ENCODE peak calls at places on chromosomes 3 and 15, in six cellular contexts. S is cardiac muscle cell, Y is GM13976, A is WTC11, O is A549, G is lower leg skin. H is an unnamed sample.

GRCh38 chr3:13518516-13519351 is 30.2 kb upstream of the FBLN2 start:
- DNase-seq in Y (no peak), S (no peak), O (no peak), G (peak; percentile 83), A (no peak), H (no peak)

GRCh38 chr15:23629234-23629805 is 18.3 kb downstream of the MAGEL2 start:
- DNase-seq in O (no peak), S (peak; percentile 21), G (no peak), A (no peak), Y (no peak), H (no peak)

GRCh38 chr3:157956850-157957249 is 149.4 kb downstream of the SHOX2 start:
- DNase-seq in O (no peak), A (no peak), Y (no peak), G (no peak), S (no peak), H (no peak)

GRCh38 chr3:86830566-86830965 is 160.4 kb downstream of the VGLL3 start:
- DNase-seq in A (no peak), S (no peak), Y (no peak), O (no peak), G (no peak), H (no peak)

GRCh38 chr3:178384302-178384939 is 151.8 kb upstream of the KCNMB2 start:
- DNase-seq in O (no peak), G (no peak), S (peak; percentile 4), A (no peak), Y (no peak), H (no peak)

GRCh38 chr3:122200681-122201080 is 17.2 kb downstream of the CASR start:
- DNase-seq in S (no peak), A (no peak), Y (no peak), G (no peak), O (no peak), H (no peak)

GRCh38 chr3:50119786-50120185 is 31.1 kb downstream of the RBM5 start:
- DNase-seq in O (no peak), G (no peak), S (no peak), A (no peak), Y (no peak), H (no peak)

GRCh38 chr3:195908439-195909293 is at the start of gene TNK2:
- DNase-seq in O (peak; percentile 19), G (no peak), S (peak; percentile 59), A (peak; percentile 50), Y (peak; percentile 65), H (peak; percentile 41)

GRCh38 chr3:170760174-170760526 is 109.8 kb downstream of the RPL22L1 start:
- DNase-seq in Y (no peak), O (no peak), G (no peak), S (no peak), A (no peak), H (no peak)

GRCh38 chr15:82393671-82394070 is 35.9 kb upstream of the GOLGA6L9 start:
- DNase-seq in A (no peak), G (no peak), Y (no peak), O (no peak), S (no peak), H (no peak)

GRCh38 chr3:72950372-72950771 is 46.2 kb upstream of the PPP4R2 start:
- DNase-seq in O (no peak), A (no peak), Y (no peak), G (no peak), S (no peak), H (no peak)

GRCh38 chr15:100008258-100008657 is 275.0 kb upstream of the LYSMD4 start:
- DNase-seq in G (no peak), Y (no peak), S (no peak), O (no peak), A (no peak), H (no peak)

GRCh38 chr15:67067161-67067853 is 1.9 kb downstream of the SMAD3 start:
- DNase-seq in A (peak; percentile 42), S (peak; percentile 58), Y (no peak), G (no peak), O (no peak), H (no peak)

GRCh38 chr15:51077565-51078153 is 17.0 kb downstream of the TNFAIP8L3 start:
- DNase-seq in Y (peak; percentile 84), A (peak; percentile 91), O (no peak), G (no peak), S (peak; percentile 14), H (peak; percentile 73)

GRCh38 chr3:46490338-46491084 is 7.3 kb upstream of the RTP3 start:
- DNase-seq in S (no peak), G (no peak), O (no peak), A (no peak), Y (no peak), H (no peak)

GRCh38 chr15:53367740-53368139 is 391.7 kb downstream of the WDR72 start:
- DNase-seq in Y (no peak), O (no peak), A (no peak), S (no peak), G (no peak), H (no peak)

GRCh38 chr15:95659646-95660045 is 670.9 kb upstream of the NR2F2 start:
- DNase-seq in G (no peak), S (no peak), Y (no peak), A (no peak), O (no peak), H (no peak)

GRCh38 chr3:32430900-32431299 is 39.2 kb downstream of the CMTM7 start:
- DNase-seq in G (no peak), O (no peak), S (no peak), A (no peak), Y (no peak), H (no peak)

GRCh38 chr3:187120324-187120723 is 19.0 kb downstream of the RPL39L start:
- DNase-seq in S (no peak), A (no peak), O (no peak), G (no peak), Y (no peak), H (no peak)

GRCh38 chr15:64877435-64877834 is 34.3 kb upstream of the ANKDD1A start:
- DNase-seq in Y (no peak), G (peak; percentile 67), O (no peak), S (no peak), A (no peak), H (peak; percentile 76)

GRCh38 chr3:8524656-8525399 is 23.2 kb downstream of the LMCD1 start:
- DNase-seq in S (no peak), Y (no peak), A (no peak), G (no peak), O (no peak), H (no peak)

GRCh38 chr15:88476635-88477038 is 9.1 kb downstream of the MRPS11 start:
- DNase-seq in O (peak; percentile 68), A (peak; percentile 38), S (peak; percentile 63), G (no peak), Y (peak; percentile 58), H (no peak)

GRCh38 chr3:158453865-158454264 is 117.1 kb upstream of the MLF1 start:
- DNase-seq in O (no peak), Y (no peak), A (no peak), G (no peak), S (no peak), H (no peak)

GRCh38 chr3:126341755-126342150 is 15.5 kb downstream of the KLF15 start:
- DNase-seq in G (no peak), A (peak; percentile 3), Y (no peak), O (no peak), S (no peak), H (no peak)

GRCh38 chr3:184710870-184711365 is 946 bp downstream of the MAGEF1 start:
- DNase-seq in G (no peak), O (no peak), S (no peak), Y (peak; percentile 80), A (no peak), H (no peak)

GRCh38 chr3:139774570-139775302 is 97.0 kb upstream of the NMNAT3 start:
- DNase-seq in G (no peak), Y (no peak), A (peak; percentile 52), S (peak; percentile 24), O (no peak), H (no peak)

GRCh38 chr3:139522421-139522820 is 17.1 kb downstream of the RBP1 start:
- DNase-seq in S (peak; percentile 19), G (peak; percentile 4), O (no peak), Y (no peak), A (no peak), H (no peak)

GRCh38 chr3:62051506-62051905 is 321.8 kb downstream of the FEZF2 start:
- DNase-seq in Y (no peak), S (peak; percentile 37), A (peak; percentile 39), G (no peak), O (no peak), H (no peak)
- TF ChIP-seq CTCF in Y (no peak), S (peak; percentile 32), A (no peak), G (no peak), O (no peak), H (no peak)

GRCh38 chr3:42660898-42661297 is 7.4 kb downstream of the ZBTB47 start:
- DNase-seq in A (no peak), G (no peak), O (no peak), S (no peak), Y (peak; percentile 57), H (no peak)
- TF ChIP-seq CTCF in A (no peak), G (no peak), O (no peak), S (no peak), Y (peak; percentile 10), H (no peak)

GRCh38 chr15:84982301-84982920 is 755 bp downstream of the PDE8A start:
- DNase-seq in A (no peak), Y (no peak), S (peak; percentile 34), O (no peak), G (peak; percentile 18), H (peak; percentile 50)

GRCh38 chr15:84981711-84982300 is at the start of gene PDE8A:
- DNase-seq in A (peak; percentile 46), S (peak; percentile 62), O (peak; percentile 63), Y (peak; percentile 70), G (peak; percentile 33), H (peak; percentile 56)

GRCh38 chr15:84981054-84981710 is 474 bp upstream of the PDE8A start:
- DNase-seq in Y (peak; percentile 99), O (peak; percentile 99), G (peak; percentile 90), S (peak; percentile 94), A (peak; percentile 94), H (peak; percentile 93)

GRCh38 chr15:84979651-84980050 is 2.0 kb upstream of the PDE8A start:
- DNase-seq in O (no peak), S (peak; percentile 65), A (peak; percentile 64), G (no peak), Y (no peak), H (no peak)

DNA sequence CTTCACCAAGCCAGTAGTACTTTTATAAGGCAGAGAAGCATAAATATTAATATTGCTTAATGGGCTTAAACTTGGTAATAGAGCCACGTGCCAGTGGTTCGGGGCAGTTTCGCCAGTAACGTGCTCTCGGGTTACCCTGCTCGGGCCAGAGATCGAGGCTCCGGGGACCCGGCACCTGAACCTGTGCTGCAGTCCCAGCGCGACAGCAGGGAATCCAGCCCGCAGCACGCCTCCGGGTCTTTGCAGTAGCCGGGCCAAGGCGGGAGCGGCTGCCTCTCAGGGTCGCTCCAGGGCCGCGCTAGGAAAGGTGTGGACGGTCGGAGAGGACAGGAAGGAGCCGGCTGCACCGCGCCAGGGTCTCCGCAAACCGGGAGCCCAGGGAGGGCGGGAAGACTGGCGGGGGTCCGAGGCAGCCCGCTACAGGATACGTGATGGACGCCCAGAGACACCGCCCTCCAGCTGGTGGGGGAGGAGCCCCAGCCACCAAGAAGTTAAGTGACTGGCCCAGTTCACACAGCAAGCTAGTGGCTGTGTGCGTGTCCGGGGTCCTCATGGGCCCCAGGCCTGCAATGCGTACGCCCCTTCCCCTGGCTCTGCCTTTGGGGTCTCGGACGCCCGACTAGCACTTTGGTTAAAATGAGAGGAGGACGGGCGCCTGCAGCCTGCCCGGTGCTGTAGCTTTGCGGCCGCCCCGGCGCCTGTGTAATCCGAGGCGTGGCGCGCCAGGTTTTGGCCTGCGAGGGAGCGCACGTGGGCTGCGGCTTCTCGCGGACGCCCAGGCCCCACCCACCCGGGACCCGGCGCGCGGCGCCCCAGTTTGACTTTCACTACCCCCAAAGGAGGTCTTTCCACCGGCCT is 1.2 kb upstream of the PDE8A start:
- DNase-seq in S (peak; percentile 91), A (peak; percentile 89), Y (peak; percentile 88), G (peak; percentile 78), O (peak; percentile 96), H (peak; percentile 72)
- TF ChIP-seq CTCF in S (no peak), A (no peak), Y (no peak), G (no peak), O (no peak), H (no peak)

GRCh38 chr3:123724306-123724705 is 139.5 kb upstream of the HACD2 start:
- DNase-seq in Y (no peak), S (no peak), O (no peak), G (no peak), A (peak; percentile 36), H (no peak)
- TF ChIP-seq CTCF in Y (no peak), S (peak; percentile 23), O (no peak), G (no peak), A (no peak), H (no peak)